ENCODE peak calls at places on chromosomes 6 and 20, in nine cellular contexts. K is ascending aorta, W is hepatocyte, R is uterus, X is lower leg skin, Y is fibroblast of pulmonary artery, C is heart left ventricle, J is brain microvascular endothelial cell, B is heart right ventricle. D is an unnamed sample.

GRCh38 chr20:25081065-25081729 is 744 bp downstream of the VSX1 start:
- DNase-seq in X (no peak), J (no peak), C (no peak), Y (peak), W (peak), B (no peak), K (no peak), R (no peak), D (no peak)

GRCh38 chr6:1667012-1667804 is 57.5 kb downstream of the FOXC1 start:
- DNase-seq in W (peak), R (no peak), C (no peak), X (no peak), J (no peak), Y (no peak), B (no peak), K (no peak), D (peak)

GRCh38 chr6:17730078-17730704 is 23.5 kb upstream of the NUP153 start:
- DNase-seq in B (no peak), R (no peak), Y (no peak), K (no peak), X (no peak), J (no peak), C (no peak), W (no peak), D (no peak)

GRCh38 chr20:3084986-3085360 is 449 bp upstream of the AVP start:
- DNase-seq in X (no peak), R (no peak), C (no peak), Y (no peak), B (no peak), K (no peak), W (no peak), J (no peak), D (no peak)

GRCh38 chr6:48973486-48973885 is 489.6 kb downstream of the MMUT start:
- DNase-seq in J (no peak), X (no peak), W (no peak), R (no peak), C (no peak), K (no peak), B (no peak), Y (peak), D (no peak)

GRCh38 chr6:35907750-35908149 is 13.1 kb downstream of the SRPK1 start:
- DNase-seq in Y (no peak), X (no peak), W (no peak), R (no peak), K (no peak), B (no peak), J (no peak), C (no peak), D (no peak)

GRCh38 chr6:74510878-74511277 is 695.0 kb downstream of the COL12A1 start:
- DNase-seq in Y (peak), B (no peak), X (no peak), R (no peak), K (no peak), J (peak), C (no peak), W (no peak), D (peak)

GRCh38 chr20:17227669-17228623 is 1.1 kb downstream of the PCSK2 start:
- DNase-seq in B (no peak), C (no peak), W (peak), K (no peak), Y (no peak), X (no peak), R (no peak), J (no peak), D (peak)

GRCh38 chr6:23505021-23505420 is 621.0 kb upstream of the NRSN1 start:
- DNase-seq in W (no peak), K (no peak), Y (peak), R (no peak), X (no peak), C (no peak), B (no peak), J (peak), D (peak)

GRCh38 chr6:79612918-79613317 is 18.2 kb upstream of the SH3BGRL2 start:
- DNase-seq in W (no peak), B (no peak), Y (no peak), K (no peak), C (no peak), R (no peak), X (no peak), J (no peak), D (no peak)

GRCh38 chr6:54846857-54847721 is 518 bp downstream of the FAM83B start:
- DNase-seq in J (no peak), K (no peak), R (no peak), X (no peak), Y (no peak), W (peak), C (no peak), B (no peak), D (no peak)

GRCh38 chr20:53872561-53873248 is 197.7 kb downstream of the BCAS1 start:
- DNase-seq in C (no peak), J (peak), W (no peak), Y (no peak), X (no peak), R (no peak), K (no peak), B (no peak), D (peak)

GRCh38 chr6:106163966-106164877 is 78.1 kb downstream of the PRDM1 start:
- DNase-seq in X (peak), W (peak), B (no peak), C (peak), J (peak), K (peak), R (peak), Y (peak), D (peak)

GRCh38 chr6:159943965-159944598 is 24.8 kb upstream of the IGF2R start:
- DNase-seq in J (no peak), C (no peak), Y (no peak), B (no peak), W (no peak), X (no peak), R (no peak), K (no peak), D (no peak)
- TF ChIP-seq CTCF in J (no peak), C (no peak), Y (no peak), B (no peak), W (no peak), X (no peak), R (no peak), K (no peak), D (no peak)

GRCh38 chr6:28747083-28747630 is 176.6 kb downstream of the TRIM27 start:
- DNase-seq in K (no peak), W (no peak), X (no peak), C (no peak), B (no peak), J (no peak), Y (no peak), R (no peak), D (no peak)
- H3K4me3 ChIP-seq in K (no peak), W (no peak), X (no peak), C (no peak), B (no peak), J (peak), Y (peak), R (no peak), D (no peak)

GRCh38 chr6:138989098-138989983 is 1.3 kb upstream of the REPS1 start:
- DNase-seq in C (no peak), R (no peak), B (no peak), X (no peak), J (no peak), K (no peak), Y (no peak), W (no peak), D (no peak)

GRCh38 chr6:138987299-138987642 is 782 bp downstream of the REPS1 start:
- DNase-seq in K (no peak), W (no peak), C (no peak), Y (no peak), X (no peak), R (no peak), B (peak), J (no peak), D (no peak)

GRCh38 chr6:138986578-138986977 is 1.5 kb downstream of the REPS1 start:
- DNase-seq in J (peak), X (no peak), K (no peak), R (no peak), B (no peak), W (no peak), C (no peak), Y (peak), D (peak)

GRCh38 chr6:138987643-138988468 is at the start of gene REPS1:
- DNase-seq in W (peak), X (peak), Y (peak), J (peak), C (peak), K (peak), R (peak), B (peak), D (peak)

DNA sequence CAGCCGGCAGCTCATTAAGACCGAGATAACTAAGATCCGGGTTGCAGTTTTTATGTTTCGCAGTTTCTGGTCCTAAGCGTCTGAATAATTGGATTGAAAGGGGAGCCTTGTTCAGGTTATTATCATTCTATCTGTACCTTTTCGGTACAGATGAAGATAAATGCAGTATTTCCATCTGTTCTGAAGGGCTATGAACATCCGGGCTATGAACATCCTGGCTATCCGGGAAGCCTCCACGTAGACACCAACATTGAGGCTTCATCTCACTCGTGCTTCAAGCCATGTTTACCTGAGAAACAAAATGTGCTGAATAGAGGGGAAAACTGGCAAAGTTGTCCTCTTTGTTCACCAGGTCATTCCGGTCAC is 399 bp upstream of the REPS1 start:
- DNase-seq in R (no peak), W (no peak), X (no peak), Y (no peak), C (no peak), J (no peak), B (no peak), K (no peak), D (peak)
- TF ChIP-seq CTCF in R (no peak), W (no peak), X (no peak), Y (no peak), C (peak), J (no peak), B (no peak), K (no peak), D (no peak)

DNA sequence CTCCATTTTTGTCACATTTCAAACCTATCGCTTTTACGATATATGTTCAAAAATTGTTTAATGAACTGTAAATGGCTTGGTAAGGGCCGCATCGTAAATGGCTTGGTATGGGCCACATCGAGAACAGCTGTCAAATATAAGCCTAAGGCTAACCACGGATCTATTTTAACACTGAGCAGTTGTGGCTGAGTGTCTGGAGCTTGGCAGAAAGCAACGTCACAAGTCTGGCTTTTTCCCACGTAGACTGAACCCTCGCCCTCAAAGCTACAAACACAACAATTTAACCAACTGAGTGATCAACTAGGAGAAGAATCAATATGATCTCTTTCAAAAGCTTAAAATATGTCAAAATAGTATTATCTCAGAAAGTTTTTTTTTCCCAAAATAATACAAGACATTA is 71.4 kb upstream of the PRSS16 start:
- DNase-seq in C (no peak), X (no peak), R (no peak), K (no peak), W (peak), J (peak), B (no peak), Y (peak), D (peak)
- H3K4me3 ChIP-seq in C (peak), X (no peak), R (no peak), K (no peak), W (peak), J (no peak), B (no peak), Y (no peak), D (no peak)

GRCh38 chr6:113414511-113414910 is 442.6 kb upstream of the MARCKS start:
- DNase-seq in K (no peak), R (peak), C (peak), J (peak), X (peak), Y (peak), B (peak), W (peak), D (peak)
- TF ChIP-seq CTCF in K (no peak), R (peak), C (peak), J (peak), X (no peak), Y (peak), B (peak), W (peak), D (peak)

GRCh38 chr20:56409521-56409920 is 2.5 kb upstream of the CASS4 start:
- DNase-seq in Y (peak), K (no peak), J (peak), C (no peak), W (no peak), R (no peak), B (no peak), X (no peak), D (peak)

GRCh38 chr20:56412949-56413348 is 889 bp downstream of the CASS4 start:
- DNase-seq in B (no peak), Y (no peak), C (no peak), X (no peak), R (no peak), K (no peak), J (no peak), W (no peak), D (no peak)

GRCh38 chr20:56412473-56412790 is 372 bp downstream of the CASS4 start:
- DNase-seq in Y (no peak), K (no peak), R (no peak), W (no peak), B (no peak), X (no peak), C (no peak), J (no peak), D (no peak)

GRCh38 chr20:56409946-56410345 is 2.1 kb upstream of the CASS4 start:
- DNase-seq in B (no peak), R (no peak), K (no peak), C (no peak), W (no peak), X (no peak), J (no peak), Y (no peak), D (no peak)

GRCh38 chr20:56411759-56412472 is at the start of gene CASS4:
- DNase-seq in W (peak), K (no peak), X (no peak), Y (peak), R (no peak), J (peak), C (no peak), B (peak), D (peak)
- H3K4me3 ChIP-seq in W (no peak), K (peak), X (no peak), Y (peak), R (no peak), J (no peak), C (peak), B (peak), D (peak)

DNA sequence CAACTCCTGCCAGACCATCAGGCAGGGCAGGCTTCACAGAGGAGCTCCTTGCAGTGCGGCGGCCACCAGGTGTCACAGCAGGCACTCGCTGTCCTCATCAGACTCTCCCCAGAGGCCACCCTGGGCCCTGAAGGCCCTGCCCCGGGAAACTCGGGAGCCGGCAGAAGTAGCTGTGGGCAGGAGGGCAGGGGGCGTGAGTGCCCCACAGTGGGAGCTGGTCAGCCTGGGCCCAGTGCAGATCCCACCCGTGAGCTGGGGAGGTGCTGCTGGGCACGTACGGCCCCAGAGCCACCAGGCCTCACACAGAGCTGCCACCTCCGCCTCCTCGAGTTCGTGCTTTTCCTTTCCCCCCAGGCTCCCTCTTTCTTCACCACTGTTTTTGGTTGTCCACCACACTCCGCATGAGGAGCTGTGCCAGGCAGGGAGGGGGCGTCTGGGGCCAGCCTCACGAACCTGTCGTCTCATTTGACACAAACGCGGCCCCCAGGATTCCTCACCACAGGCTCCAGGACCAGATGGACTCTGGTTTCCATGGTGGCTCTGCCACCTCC is 33.8 kb downstream of the FRMD1 start:
- DNase-seq in W (no peak), X (no peak), R (no peak), K (no peak), C (no peak), J (no peak), B (no peak), Y (no peak), D (no peak)
- TF ChIP-seq CTCF in W (no peak), X (no peak), R (no peak), K (no peak), C (peak), J (no peak), B (peak), Y (no peak), D (no peak)

GRCh38 chr6:136921936-136922679 is at the start of gene SLC35D3:
- DNase-seq in W (peak), Y (no peak), R (no peak), X (no peak), J (no peak), B (no peak), K (no peak), C (no peak), D (no peak)

GRCh38 chr6:136923116-136923953 is 1.2 kb downstream of the SLC35D3 start:
- DNase-seq in K (no peak), B (no peak), Y (no peak), R (no peak), C (no peak), W (peak), J (no peak), X (no peak), D (no peak)

GRCh38 chr6:136923954-136924291 is 1.8 kb downstream of the SLC35D3 start:
- DNase-seq in J (no peak), X (no peak), W (no peak), C (no peak), Y (no peak), K (no peak), R (no peak), B (no peak), D (no peak)

GRCh38 chr6:136921521-136921935 is 573 bp upstream of the SLC35D3 start:
- DNase-seq in R (no peak), C (no peak), X (no peak), W (peak), K (no peak), B (no peak), J (no peak), Y (no peak), D (no peak)

GRCh38 chr6:136922680-136922996 is 537 bp downstream of the SLC35D3 start:
- DNase-seq in J (no peak), W (no peak), K (no peak), X (no peak), R (no peak), B (no peak), C (no peak), Y (no peak), D (no peak)
- H3K4me3 ChIP-seq in J (peak), W (peak), K (peak), X (peak), R (no peak), B (peak), C (peak), Y (peak), D (peak)

GRCh38 chr6:10951675-10952282 is 64.9 kb downstream of the SYCP2L start:
- DNase-seq in K (no peak), W (peak), X (no peak), R (no peak), B (no peak), C (no peak), Y (peak), J (peak), D (peak)
- TF ChIP-seq CTCF in K (no peak), W (peak), X (no peak), R (no peak), B (peak), C (peak), Y (peak), J (peak), D (peak)

D was measured in AG10803.